ENCODE peak calls at places on chromosomes 7 and 10, in four cellular contexts. M, X, G and I are unnamed samples.

GRCh38 chr7:133315332-133316040 is 62.6 kb downstream of the EXOC4 start:
- DNase-seq in G (no peak), M (peak), X (no peak), I (no peak)

GRCh38 chr10:96276831-96277230 is 5.5 kb upstream of the BLNK start:
- DNase-seq in X (no peak), M (no peak), G (no peak), I (no peak)

GRCh38 chr7:127754457-127754856 is 102.5 kb downstream of the SND1 start:
- DNase-seq in M (no peak), X (no peak), G (no peak), I (no peak)

GRCh38 chr10:75197906-75198305 is 12.7 kb upstream of the VDAC2 start:
- DNase-seq in M (no peak), X (no peak), G (no peak), I (no peak)

GRCh38 chr7:149278396-149278795 is 16.4 kb downstream of the ZNF783 start:
- DNase-seq in X (no peak), G (no peak), M (no peak), I (no peak)

GRCh38 chr10:129959544-129960492 is 4.3 kb downstream of the EBF3 start:
- DNase-seq in X (no peak), G (no peak), M (no peak), I (no peak)

GRCh38 chr7:57215423-57215822 is 83.2 kb upstream of the ZNF479 start:
- DNase-seq in X (no peak), G (no peak), M (no peak), I (no peak)

GRCh38 chr7:16657656-16658279 is 11.8 kb downstream of the BZW2 start:
- DNase-seq in G (peak), M (peak), X (no peak), I (no peak)

GRCh38 chr10:78045237-78045636 is 11.6 kb downstream of the RPS24 start:
- DNase-seq in X (no peak), G (no peak), M (no peak), I (peak)

GRCh38 chr10:75127481-75127880 is 16.0 kb downstream of the SAMD8 start:
- DNase-seq in X (no peak), M (peak), G (no peak), I (no peak)

GRCh38 chr7:80230327-80230726 is 95.7 kb downstream of the GNAI1 start:
- DNase-seq in X (no peak), M (peak), G (no peak), I (no peak)

GRCh38 chr7:65037740-65038678 is 31.5 kb upstream of the ERV3-1 start:
- DNase-seq in M (peak), G (peak), X (peak), I (peak)

GRCh38 chr10:490891-491571 is 198.4 kb downstream of the DIP2C start:
- DNase-seq in G (no peak), X (no peak), M (peak), I (no peak)

GRCh38 chr7:102981451-102981850 is 68.7 kb downstream of the LRRC17 start:
- DNase-seq in G (no peak), X (no peak), M (no peak), I (no peak)

GRCh38 chr10:21888959-21889358 is 114.6 kb downstream of the DNAJC1 start:
- DNase-seq in G (no peak), M (no peak), X (no peak), I (peak)

GRCh38 chr7:137656227-137656849 is 190.4 kb downstream of the DGKI start:
- DNase-seq in G (peak), X (peak), M (peak), I (peak)

GRCh38 chr7:604038-604883 is 84.6 kb upstream of the PDGFA start:
- DNase-seq in M (peak), X (peak), G (no peak), I (no peak)

GRCh38 chr7:4226166-4226857 is 455.8 kb upstream of the FOXK1 start:
- DNase-seq in M (no peak), G (peak), X (no peak), I (no peak)

GRCh38 chr7:99008181-99008631 is 129.9 kb downstream of the TRRAP start:
- DNase-seq in G (no peak), X (no peak), M (no peak), I (no peak)

GRCh38 chr7:94971051-94971867 is 63.9 kb downstream of the PPP1R9A start:
- DNase-seq in M (peak), G (peak), X (no peak), I (no peak)

GRCh38 chr10:123855013-123855684 is 36.5 kb downstream of the CPXM2 start:
- DNase-seq in M (no peak), X (no peak), G (no peak), I (no peak)

GRCh38 chr10:26950934-26951333 is 90.2 kb upstream of the ABI1 start:
- DNase-seq in X (no peak), G (no peak), M (no peak), I (no peak)